ENCODE peak calls at places on chromosome 22, in five cellular contexts. Y is astrocyte, I is dorsolateral prefrontal cortex, D is psoas muscle, A is ovary. K is an unnamed sample.

GRCh38 chr22:29146101-29146560 is 59.6 kb upstream of the EMID1 start:
- DNase-seq in Y (no peak), I (no peak), D (peak), A (peak), K (no peak)

GRCh38 chr22:22789922-22790845 is 97.4 kb upstream of the IGLL5 start:
- DNase-seq in Y (no peak), I (no peak), D (no peak), A (no peak), K (no peak)

GRCh38 chr22:37575490-37576003 is 4.3 kb downstream of the LGALS2 start:
- DNase-seq in Y (no peak), I (no peak), D (no peak), A (no peak), K (no peak)

GRCh38 chr22:22821340-22821739 is 66.3 kb upstream of the IGLL5 start:
- DNase-seq in Y (no peak), I (no peak), D (no peak), A (no peak), K (no peak)

GRCh38 chr22:30301995-30302809 is 12.9 kb upstream of the CASTOR1 start:
- DNase-seq in Y (peak), I (no peak), D (peak), A (peak), K (no peak)

GRCh38 chr22:19576460-19577421 is 52.5 kb upstream of the CLDN5 start:
- DNase-seq in Y (peak), I (no peak), D (no peak), A (no peak), K (no peak)

GRCh38 chr22:45709004-45709739 is 37.5 kb downstream of the ATXN10 start:
- DNase-seq in Y (peak), I (no peak), D (no peak), A (no peak), K (no peak)

GRCh38 chr22:29632672-29633071 is 29.2 kb downstream of the NF2 start:
- DNase-seq in Y (no peak), I (no peak), D (no peak), A (no peak), K (no peak)

GRCh38 chr22:29704528-29705285 is 15.1 kb upstream of the CABP7 start:
- DNase-seq in Y (peak), I (peak), D (no peak), A (no peak), K (peak)

GRCh38 chr22:43497956-43498855 is 86.4 kb downstream of the MPPED1 start:
- DNase-seq in Y (no peak), I (no peak), D (no peak), A (no peak), K (no peak)

GRCh38 chr22:42408276-42408675 is 23.9 kb downstream of the NFAM1 start:
- DNase-seq in Y (no peak), I (no peak), D (no peak), A (no peak), K (no peak)

DNA sequence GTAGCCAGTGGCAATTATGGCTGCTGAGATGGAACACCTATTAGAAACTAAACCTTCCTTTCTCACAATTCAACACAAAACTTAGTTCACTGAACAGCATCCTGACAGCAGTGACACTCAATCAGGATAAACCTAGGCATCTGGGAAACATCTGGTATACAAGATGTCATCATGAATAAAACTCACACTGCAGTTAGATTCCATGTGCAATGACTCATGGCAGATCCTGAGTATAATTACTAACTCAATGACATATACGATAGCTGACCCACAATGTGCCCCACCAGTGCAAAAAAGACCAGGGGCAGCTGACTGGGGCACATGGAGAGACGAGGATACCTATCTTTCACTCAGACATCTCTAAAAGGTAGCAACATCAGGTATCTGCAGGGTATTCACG is 17.7 kb downstream of the RBFOX2 start:
- DNase-seq in Y (peak), I (no peak), D (no peak), A (no peak), K (no peak)
- H3K27ac ChIP-seq in Y (peak), I (no peak), D (no peak), A (peak), K (no peak)

GRCh38 chr22:50114221-50114981 is 24.6 kb downstream of the MOV10L1 start:
- DNase-seq in Y (peak), I (no peak), D (no peak), A (peak), K (no peak)

GRCh38 chr22:50117168-50117762 is 27.5 kb downstream of the MOV10L1 start:
- DNase-seq in Y (no peak), I (no peak), D (no peak), A (no peak), K (no peak)

GRCh38 chr22:50111056-50111455 is 21.2 kb downstream of the MOV10L1 start:
- DNase-seq in Y (no peak), I (no peak), D (no peak), A (no peak), K (no peak)

GRCh38 chr22:50115693-50116092 is 25.9 kb downstream of the MOV10L1 start:
- DNase-seq in Y (peak), I (no peak), D (no peak), A (peak), K (no peak)

GRCh38 chr22:50112151-50113118 is 22.6 kb downstream of the MOV10L1 start:
- DNase-seq in Y (peak), I (no peak), D (no peak), A (no peak), K (no peak)
- TF ChIP-seq CTCF in Y (no peak), I (no peak), D (no peak), A (no peak), K (no peak)

DNA sequence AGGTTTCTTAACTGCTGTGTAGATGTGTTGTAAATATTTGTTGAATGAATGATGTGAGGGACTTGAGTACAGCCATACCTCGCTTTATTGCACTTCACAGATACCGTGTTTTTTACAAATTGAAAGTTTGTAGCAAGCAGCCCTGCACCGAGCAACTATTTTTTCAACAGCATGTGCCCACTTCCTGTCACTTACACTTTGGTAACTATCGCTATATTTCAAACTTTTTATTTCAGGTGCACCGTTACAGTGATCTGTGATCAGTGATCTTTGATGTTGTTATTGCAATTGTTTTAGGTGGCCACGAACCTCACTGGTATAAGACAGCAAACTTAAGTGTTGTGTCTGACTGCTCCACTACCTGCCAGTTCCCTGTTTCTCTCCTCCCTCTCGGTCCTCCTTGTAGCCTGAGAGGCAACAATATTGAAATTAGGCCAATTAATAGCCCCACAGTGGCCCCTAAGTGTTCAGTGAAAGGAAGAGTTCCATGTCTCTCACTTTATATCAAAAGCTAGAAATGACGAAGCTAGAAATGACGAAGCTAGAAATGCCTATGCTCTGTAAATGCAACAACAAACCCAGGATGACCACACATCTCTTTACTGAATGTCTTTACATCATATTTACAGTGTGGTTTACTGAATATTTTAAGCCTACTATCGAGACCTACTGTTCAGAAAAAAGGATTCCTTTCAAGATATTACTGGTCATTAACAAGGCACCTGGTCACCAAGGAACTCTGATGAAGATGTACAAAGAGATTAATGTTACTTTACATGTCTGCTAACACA is 1.0 kb downstream of the SFI1 start:
- DNase-seq in Y (no peak), I (no peak), D (no peak), A (no peak), K (no peak)
- H3K27ac ChIP-seq in Y (no peak), I (no peak), D (no peak), A (no peak), K (peak)

GRCh38 chr22:47210686-47211085 is 448.2 kb downstream of the TBC1D22A start:
- DNase-seq in Y (no peak), I (no peak), D (no peak), A (no peak), K (no peak)

GRCh38 chr22:47210112-47210657 is 447.7 kb downstream of the TBC1D22A start:
- DNase-seq in Y (no peak), I (peak), D (peak), A (no peak), K (no peak)

GRCh38 chr22:47215851-47216250 is 453.4 kb downstream of the TBC1D22A start:
- DNase-seq in Y (no peak), I (no peak), D (no peak), A (no peak), K (no peak)

GRCh38 chr22:47209547-47210023 is 447.1 kb downstream of the TBC1D22A start:
- DNase-seq in Y (no peak), I (no peak), D (peak), A (no peak), K (no peak)

GRCh38 chr22:47213571-47214230 is 451.3 kb downstream of the TBC1D22A start:
- DNase-seq in Y (no peak), I (peak), D (peak), A (no peak), K (no peak)
- TF ChIP-seq CTCF in Y (peak), I (peak), D (peak), A (no peak), K (no peak)

DNA sequence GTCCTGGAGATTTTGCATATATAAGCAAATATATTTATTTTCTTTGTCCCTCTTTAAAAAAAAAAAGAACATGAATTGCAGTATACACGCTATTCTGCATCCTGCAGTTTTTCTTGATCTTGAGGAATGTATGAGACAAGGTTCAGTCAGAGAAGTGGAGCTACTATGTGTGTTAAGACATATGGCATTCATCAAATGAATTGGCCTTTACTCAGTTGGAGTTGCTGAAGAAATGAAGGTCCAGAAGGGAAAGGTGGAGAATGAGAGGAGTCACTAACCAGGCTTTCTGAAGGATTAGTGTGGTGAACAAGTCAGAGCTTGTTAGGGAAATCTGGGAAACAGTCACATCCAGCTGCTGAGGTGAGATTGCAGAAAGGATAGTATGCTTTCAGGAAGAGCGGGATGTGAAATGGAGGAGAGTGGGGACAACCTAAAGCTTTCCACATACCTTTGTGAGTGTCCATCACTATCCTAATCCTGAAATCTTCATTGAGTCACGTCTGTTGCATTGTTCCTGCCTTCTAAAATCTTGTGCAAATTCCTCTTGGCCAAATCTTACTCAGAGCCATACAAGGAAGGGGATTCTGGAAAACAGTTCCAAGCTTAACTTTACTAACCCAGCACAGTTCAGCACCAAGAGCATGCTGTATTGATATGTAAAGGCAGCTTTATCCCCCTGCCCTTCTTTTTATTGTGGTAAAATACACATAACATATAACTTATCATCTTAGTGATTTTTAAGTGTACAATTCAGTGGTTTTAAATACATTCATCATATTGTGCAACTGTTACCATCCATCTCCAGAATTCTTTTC is 11.4 kb upstream of the PITPNB start:
- DNase-seq in Y (no peak), I (no peak), D (no peak), A (no peak), K (no peak)
- H3K27ac ChIP-seq in Y (no peak), I (no peak), D (no peak), A (no peak), K (no peak)